ENCODE peak calls at places on chromosomes 11 and 22, in eight cellular contexts. A, V, Z, L, U, S, R and E are unnamed samples.

GRCh38 chr11:11882539-11882938 is 40.8 kb downstream of the USP47 start:
- DNase-seq in A (no peak), U (no peak), R (no peak), S (no peak), L (no peak), Z (no peak), V (no peak), E (no peak)

GRCh38 chr11:31808721-31809542 is 2.2 kb downstream of the PAX6 start:
- DNase-seq in R (no peak), A (no peak), U (no peak), S (no peak), Z (no peak), L (peak), V (no peak), E (no peak)

GRCh38 chr11:96055706-96056387 is 131.9 kb upstream of the MTMR2 start:
- DNase-seq in L (peak), V (no peak), R (no peak), S (no peak), Z (no peak), U (no peak), A (no peak), E (no peak)

GRCh38 chr11:9280655-9281301 is 15.6 kb upstream of the DENND5A start:
- DNase-seq in Z (peak), A (peak), R (no peak), V (no peak), U (no peak), S (no peak), L (peak), E (peak)

GRCh38 chr11:74636633-74637184 is 44.3 kb downstream of the POLD3 start:
- DNase-seq in R (no peak), L (no peak), U (no peak), V (no peak), A (no peak), Z (no peak), S (no peak), E (no peak)

GRCh38 chr22:17570851-17571631 is 7.7 kb downstream of the SLC25A18 start:
- DNase-seq in Z (no peak), R (no peak), S (peak), A (no peak), V (no peak), L (no peak), U (peak), E (no peak)

GRCh38 chr11:103736986-103737622 is 299.3 kb upstream of the DDI1 start:
- DNase-seq in U (no peak), A (no peak), V (no peak), L (no peak), Z (no peak), S (no peak), R (no peak), E (no peak)

GRCh38 chr11:64353101-64353738 is 5.7 kb upstream of the RPS6KA4 start:
- DNase-seq in A (no peak), R (no peak), U (peak), L (no peak), Z (no peak), V (no peak), S (peak), E (no peak)

GRCh38 chr22:26994801-26995200 is 337.4 kb downstream of the MIAT start:
- DNase-seq in R (no peak), V (no peak), U (no peak), Z (no peak), L (no peak), S (no peak), A (no peak), E (no peak)

GRCh38 chr11:73661035-73661628 is 14.8 kb downstream of the PLEKHB1 start:
- DNase-seq in U (peak), R (peak), A (peak), V (peak), Z (peak), L (peak), S (peak), E (peak)

GRCh38 chr11:60970369-60970774 is 1.1 kb upstream of the CD6 start:
- DNase-seq in R (peak), A (peak), U (no peak), V (peak), S (peak), L (peak), Z (peak), E (peak)

GRCh38 chr11:115965754-115966504 is 461.7 kb upstream of the CADM1 start:
- DNase-seq in R (no peak), S (peak), L (peak), A (no peak), Z (no peak), U (no peak), V (no peak), E (no peak)

GRCh38 chr11:118924591-118925585 is 838 bp downstream of the BCL9L start:
- DNase-seq in L (peak), Z (peak), S (peak), V (no peak), A (peak), R (peak), U (no peak), E (peak)

GRCh38 chr11:47533690-47534135 is 19.2 kb downstream of the CELF1 start:
- DNase-seq in V (no peak), S (no peak), Z (no peak), U (no peak), A (no peak), L (no peak), R (no peak), E (no peak)

GRCh38 chr11:77211594-77212251 is 83.7 kb downstream of the MYO7A start:
- DNase-seq in S (no peak), Z (no peak), A (no peak), R (no peak), V (no peak), U (peak), L (no peak), E (no peak)

GRCh38 chr22:26579331-26579886 is 10.5 kb downstream of the TPST2 start:
- DNase-seq in U (no peak), S (peak), L (no peak), V (no peak), A (peak), Z (peak), R (no peak), E (peak)

GRCh38 chr22:19120829-19121630 is 1.2 kb downstream of the DGCR2 start:
- DNase-seq in U (no peak), A (no peak), Z (no peak), R (no peak), V (peak), L (peak), S (peak), E (no peak)

GRCh38 chr11:73958521-73959141 is 7.8 kb downstream of the DNAJB13 start:
- DNase-seq in Z (no peak), A (no peak), L (no peak), V (no peak), S (no peak), U (no peak), R (no peak), E (no peak)

GRCh38 chr22:44648085-44648820 is 53.8 kb upstream of the PRR5 start:
- DNase-seq in U (no peak), Z (no peak), L (no peak), A (no peak), V (no peak), R (no peak), S (peak), E (no peak)

GRCh38 chr11:68148071-68148805 is 27.1 kb upstream of the CHKA start:
- DNase-seq in L (no peak), V (no peak), U (no peak), Z (no peak), A (no peak), S (no peak), R (no peak), E (no peak)

GRCh38 chr22:27214691-27215090 is 557.3 kb downstream of the MIAT start:
- DNase-seq in L (no peak), U (peak), V (no peak), S (no peak), Z (no peak), A (no peak), R (no peak), E (no peak)

GRCh38 chr11:86099727-86100320 is 30.9 kb upstream of the PICALM start:
- DNase-seq in A (no peak), Z (no peak), U (no peak), V (no peak), L (no peak), S (no peak), R (no peak), E (peak)

GRCh38 chr11:28339488-28339887 is 231.3 kb downstream of the METTL15 start:
- DNase-seq in L (no peak), V (no peak), A (no peak), R (no peak), Z (no peak), U (no peak), S (no peak), E (no peak)

GRCh38 chr11:88100161-88100560 is 75.1 kb downstream of the RAB38 start:
- DNase-seq in L (no peak), R (no peak), V (no peak), A (no peak), S (no peak), U (no peak), Z (no peak), E (no peak)